ENCODE peak calls at places on chromosomes 3 and 15, in four cellular contexts. One of them, this sample, is unnamed.

GRCh38 chr15:34721802-34722795 is 32.7 kb downstream of the GJD2 start:
- DNase-seq in HepG2: peak; percentile 20
- DNase-seq in transverse colon: no peak
- DNase-seq in IMR-90: peak; percentile 40
- DNase-seq in this sample: peak; percentile 81

GRCh38 chr3:24522155-24522579 is 27.5 kb upstream of the THRB start:
- DNase-seq in transverse colon: no peak
- DNase-seq in HepG2: peak; percentile 74
- DNase-seq in IMR-90: no peak
- DNase-seq in this sample: no peak

GRCh38 chr3:184566441-184567414 is 5.1 kb downstream of the EPHB3 start:
- DNase-seq in transverse colon: peak; percentile 84
- DNase-seq in HepG2: no peak
- DNase-seq in IMR-90: no peak
- DNase-seq in this sample: no peak

GRCh38 chr15:57094594-57095257 is 176.3 kb downstream of the TCF12 start:
- DNase-seq in IMR-90: no peak
- DNase-seq in HepG2: no peak
- DNase-seq in transverse colon: no peak
- DNase-seq in this sample: no peak

GRCh38 chr15:77067691-77068367 is 3.1 kb downstream of the TSPAN3 start:
- DNase-seq in IMR-90: no peak
- DNase-seq in transverse colon: peak; percentile 37
- DNase-seq in HepG2: no peak
- DNase-seq in this sample: no peak

GRCh38 chr3:59391131-59391530 is 341.3 kb upstream of the CFAP20DC start:
- DNase-seq in HepG2: no peak
- DNase-seq in transverse colon: no peak
- DNase-seq in IMR-90: no peak
- DNase-seq in this sample: no peak

GRCh38 chr3:76864375-76864774 is 175.5 kb upstream of the ROBO2 start:
- DNase-seq in transverse colon: no peak
- DNase-seq in IMR-90: no peak
- DNase-seq in HepG2: no peak
- DNase-seq in this sample: no peak

GRCh38 chr3:119145500-119146167 is at the start of gene TEX55:
- DNase-seq in IMR-90: peak; percentile 61
- DNase-seq in transverse colon: peak; percentile 12
- DNase-seq in HepG2: peak; percentile 30
- DNase-seq in this sample: peak; percentile 48

GRCh38 chr3:38051131-38051530 is 12.1 kb downstream of the DLEC1 start:
- DNase-seq in transverse colon: no peak
- DNase-seq in IMR-90: no peak
- DNase-seq in HepG2: no peak
- DNase-seq in this sample: no peak

GRCh38 chr15:41424809-41425208 is 7.9 kb downstream of the RTF1 start:
- DNase-seq in HepG2: no peak
- DNase-seq in transverse colon: no peak
- DNase-seq in IMR-90: no peak
- DNase-seq in this sample: no peak

GRCh38 chr15:70196314-70197291 is 98.9 kb upstream of the TLE3 start:
- DNase-seq in HepG2: peak; percentile 89
- DNase-seq in transverse colon: peak; percentile 60
- DNase-seq in IMR-90: peak; percentile 88
- DNase-seq in this sample: peak; percentile 59

GRCh38 chr3:145898487-145898886 is 262.5 kb downstream of the PLOD2 start:
- DNase-seq in transverse colon: no peak
- DNase-seq in IMR-90: no peak
- DNase-seq in HepG2: no peak
- DNase-seq in this sample: no peak

GRCh38 chr3:159091936-159092335 is 290.1 kb downstream of the MFSD1 start:
- DNase-seq in transverse colon: no peak
- DNase-seq in HepG2: no peak
- DNase-seq in IMR-90: no peak
- DNase-seq in this sample: no peak

GRCh38 chr3:163071684-163072083 is 1575.1 kb downstream of the OTOL1 start:
- DNase-seq in HepG2: no peak
- DNase-seq in transverse colon: no peak
- DNase-seq in IMR-90: no peak
- DNase-seq in this sample: no peak

GRCh38 chr3:175105066-175105465 is 245.9 kb downstream of the NAALADL2 start:
- DNase-seq in HepG2: no peak
- DNase-seq in transverse colon: no peak
- DNase-seq in IMR-90: peak; percentile 72
- DNase-seq in this sample: no peak

GRCh38 chr3:106814231-106814630 is 563.0 kb upstream of the CCDC54 start:
- DNase-seq in transverse colon: no peak
- DNase-seq in HepG2: no peak
- DNase-seq in IMR-90: no peak
- DNase-seq in this sample: no peak

GRCh38 chr3:129756871-129757270 is 136.6 kb downstream of the TMCC1 start:
- DNase-seq in transverse colon: no peak
- DNase-seq in IMR-90: peak; percentile 66
- DNase-seq in HepG2: no peak
- DNase-seq in this sample: no peak

GRCh38 chr15:57286446-57287127 is 89.7 kb upstream of the CGNL1 start:
- DNase-seq in HepG2: no peak
- DNase-seq in IMR-90: no peak
- DNase-seq in transverse colon: no peak
- DNase-seq in this sample: no peak

GRCh38 chr15:29934251-29934650 is 112.0 kb upstream of the TJP1 start:
- DNase-seq in IMR-90: peak; percentile 87
- DNase-seq in transverse colon: no peak
- DNase-seq in HepG2: no peak
- DNase-seq in this sample: peak; percentile 24

GRCh38 chr3:107933450-107933849 is 157.4 kb downstream of the CD47 start:
- DNase-seq in IMR-90: no peak
- DNase-seq in transverse colon: no peak
- DNase-seq in HepG2: no peak
- DNase-seq in this sample: no peak

GRCh38 chr3:182238141-182238540 is 526.4 kb downstream of the SOX2 start:
- DNase-seq in HepG2: no peak
- DNase-seq in IMR-90: no peak
- DNase-seq in transverse colon: no peak
- DNase-seq in this sample: no peak

GRCh38 chr15:55937040-55937439 is 56.4 kb downstream of the NEDD4 start:
- DNase-seq in transverse colon: no peak
- DNase-seq in HepG2: no peak
- DNase-seq in IMR-90: peak; percentile 64
- DNase-seq in this sample: no peak

GRCh38 chr15:48471073-48471472 is 139.8 kb downstream of the DUT start:
- DNase-seq in HepG2: no peak
- DNase-seq in transverse colon: no peak
- DNase-seq in IMR-90: no peak
- DNase-seq in this sample: no peak

GRCh38 chr3:11452988-11453847 is 181.0 kb downstream of the ATG7 start:
- DNase-seq in transverse colon: no peak
- DNase-seq in IMR-90: peak; percentile 81
- DNase-seq in HepG2: peak; percentile 15
- DNase-seq in this sample: peak; percentile 13

GRCh38 chr15:65077981-65078352 is 1.4 kb downstream of the KBTBD13 start:
- DNase-seq in IMR-90: no peak
- DNase-seq in transverse colon: peak; percentile 89
- DNase-seq in HepG2: no peak
- DNase-seq in this sample: no peak

GRCh38 chr3:139522421-139522820 is 17.1 kb downstream of the RBP1 start:
- DNase-seq in HepG2: no peak
- DNase-seq in transverse colon: no peak
- DNase-seq in IMR-90: no peak
- DNase-seq in this sample: no peak

GRCh38 chr3:27544372-27544865 is 60.2 kb upstream of the SLC4A7 start:
- DNase-seq in transverse colon: no peak
- DNase-seq in HepG2: no peak
- DNase-seq in IMR-90: peak; percentile 68
- DNase-seq in this sample: no peak

GRCh38 chr15:76012021-76012551 is at the start of gene NRG4:
- DNase-seq in transverse colon: peak; percentile 26
- DNase-seq in IMR-90: peak; percentile 6
- DNase-seq in HepG2: no peak
- DNase-seq in this sample: no peak

GRCh38 chr3:73658227-73658626 is 33.5 kb upstream of the PDZRN3 start:
- DNase-seq in transverse colon: no peak
- DNase-seq in IMR-90: no peak
- DNase-seq in HepG2: no peak
- DNase-seq in this sample: no peak

GRCh38 chr3:179811321-179812095 is 158.7 kb downstream of the USP13 start:
- DNase-seq in HepG2: peak; percentile 46
- DNase-seq in transverse colon: peak; percentile 12
- DNase-seq in IMR-90: peak; percentile 93
- DNase-seq in this sample: peak; percentile 46

GRCh38 chr15:70382762-70383458 is 285.2 kb upstream of the TLE3 start:
- DNase-seq in HepG2: no peak
- DNase-seq in transverse colon: no peak
- DNase-seq in IMR-90: no peak
- DNase-seq in this sample: no peak

GRCh38 chr3:40120816-40121215 is 188.7 kb upstream of the EIF1B start:
- DNase-seq in IMR-90: no peak
- DNase-seq in transverse colon: no peak
- DNase-seq in HepG2: no peak
- DNase-seq in this sample: no peak

GRCh38 chr3:151347432-151347831 is 18.1 kb upstream of the P2RY13 start:
- DNase-seq in IMR-90: no peak
- DNase-seq in HepG2: no peak
- DNase-seq in transverse colon: peak; percentile 23
- DNase-seq in this sample: no peak

GRCh38 chr15:39834256-39834655 is 51.6 kb upstream of the FSIP1 start:
- DNase-seq in IMR-90: peak; percentile 70
- DNase-seq in transverse colon: no peak
- DNase-seq in HepG2: no peak
- DNase-seq in this sample: no peak

GRCh38 chr3:37287776-37288175 is 113.4 kb upstream of the LRRFIP2 start:
- DNase-seq in HepG2: no peak
- DNase-seq in IMR-90: peak; percentile 42
- DNase-seq in transverse colon: no peak
- DNase-seq in this sample: peak; percentile 20

GRCh38 chr3:64266983-64267382 is 41.7 kb upstream of the PRICKLE2 start:
- DNase-seq in transverse colon: no peak
- DNase-seq in IMR-90: no peak
- DNase-seq in HepG2: no peak
- DNase-seq in this sample: no peak

GRCh38 chr3:64266065-64266874 is 41.0 kb upstream of the PRICKLE2 start:
- DNase-seq in IMR-90: peak; percentile 94
- DNase-seq in HepG2: peak; percentile 3
- DNase-seq in transverse colon: peak; percentile 16
- DNase-seq in this sample: peak; percentile 37

GRCh38 chr3:64268926-64269325 is 43.7 kb upstream of the PRICKLE2 start:
- DNase-seq in HepG2: no peak
- DNase-seq in IMR-90: no peak
- DNase-seq in transverse colon: no peak
- DNase-seq in this sample: no peak

GRCh38 chr3:64270143-64270542 is 44.9 kb upstream of the PRICKLE2 start:
- DNase-seq in IMR-90: no peak
- DNase-seq in transverse colon: no peak
- DNase-seq in HepG2: no peak
- DNase-seq in this sample: no peak

GRCh38 chr3:64267774-64268604 is 42.7 kb upstream of the PRICKLE2 start:
- DNase-seq in HepG2: no peak
- DNase-seq in transverse colon: peak; percentile 55
- DNase-seq in IMR-90: peak; percentile 68
- DNase-seq in this sample: peak; percentile 59
- TF ChIP-seq POLR2A in HepG2: no peak
- TF ChIP-seq POLR2A in transverse colon: peak; percentile 67
- TF ChIP-seq POLR2A in IMR-90: peak; percentile 69
- TF ChIP-seq POLR2A in this sample: peak; percentile 67

GRCh38 chr3:125262155-125262554 is 49.6 kb upstream of the SLC12A8 start:
- DNase-seq in IMR-90: no peak
- DNase-seq in HepG2: no peak
- DNase-seq in transverse colon: no peak
- DNase-seq in this sample: no peak
- TF ChIP-seq POLR2A in IMR-90: no peak
- TF ChIP-seq POLR2A in HepG2: no peak
- TF ChIP-seq POLR2A in transverse colon: no peak
- TF ChIP-seq POLR2A in this sample: no peak

DNA sequence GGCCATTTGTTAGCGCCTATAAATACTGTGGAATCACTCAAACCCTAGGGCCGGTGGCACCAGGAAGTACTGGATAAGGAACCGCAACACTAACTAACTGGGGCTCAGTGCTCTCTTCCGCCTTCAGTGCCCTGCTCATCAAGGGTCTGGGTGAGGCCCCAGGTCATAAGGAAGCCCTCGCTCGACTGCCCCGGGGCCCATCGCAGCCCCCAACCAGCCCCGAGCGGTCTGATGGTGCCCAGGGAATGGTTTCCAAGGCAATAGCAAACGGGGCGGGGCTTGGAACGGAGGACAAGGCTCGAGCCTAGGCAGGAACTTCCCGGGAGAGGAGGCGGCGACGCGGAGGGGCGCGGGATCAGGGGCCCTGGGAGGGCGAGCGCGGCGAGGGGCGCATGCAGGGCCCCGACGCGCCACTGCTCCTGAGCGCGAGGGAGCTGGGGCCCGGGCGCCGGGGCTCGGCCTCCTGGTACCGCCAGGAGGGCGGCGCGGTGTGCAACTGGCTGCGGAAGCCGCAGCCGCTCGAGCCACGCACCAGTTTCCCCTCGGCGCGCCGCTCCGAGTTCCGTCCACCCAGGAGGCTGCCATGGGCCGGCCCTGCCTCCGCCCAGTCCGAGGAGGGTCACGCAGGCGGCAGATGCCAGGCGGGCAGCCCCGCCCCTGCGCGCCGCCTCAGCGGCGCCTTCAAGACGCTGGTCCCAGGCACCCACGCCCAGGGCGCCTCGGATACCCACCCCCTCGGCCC is at the start of gene TTLL3:
- DNase-seq in HepG2: no peak
- DNase-seq in IMR-90: peak; percentile 36
- DNase-seq in transverse colon: peak; percentile 83
- DNase-seq in this sample: peak; percentile 80
- TF ChIP-seq POLR2A in HepG2: no peak
- TF ChIP-seq POLR2A in IMR-90: no peak
- TF ChIP-seq POLR2A in transverse colon: peak; percentile 72
- TF ChIP-seq POLR2A in this sample: peak; percentile 77

DNA sequence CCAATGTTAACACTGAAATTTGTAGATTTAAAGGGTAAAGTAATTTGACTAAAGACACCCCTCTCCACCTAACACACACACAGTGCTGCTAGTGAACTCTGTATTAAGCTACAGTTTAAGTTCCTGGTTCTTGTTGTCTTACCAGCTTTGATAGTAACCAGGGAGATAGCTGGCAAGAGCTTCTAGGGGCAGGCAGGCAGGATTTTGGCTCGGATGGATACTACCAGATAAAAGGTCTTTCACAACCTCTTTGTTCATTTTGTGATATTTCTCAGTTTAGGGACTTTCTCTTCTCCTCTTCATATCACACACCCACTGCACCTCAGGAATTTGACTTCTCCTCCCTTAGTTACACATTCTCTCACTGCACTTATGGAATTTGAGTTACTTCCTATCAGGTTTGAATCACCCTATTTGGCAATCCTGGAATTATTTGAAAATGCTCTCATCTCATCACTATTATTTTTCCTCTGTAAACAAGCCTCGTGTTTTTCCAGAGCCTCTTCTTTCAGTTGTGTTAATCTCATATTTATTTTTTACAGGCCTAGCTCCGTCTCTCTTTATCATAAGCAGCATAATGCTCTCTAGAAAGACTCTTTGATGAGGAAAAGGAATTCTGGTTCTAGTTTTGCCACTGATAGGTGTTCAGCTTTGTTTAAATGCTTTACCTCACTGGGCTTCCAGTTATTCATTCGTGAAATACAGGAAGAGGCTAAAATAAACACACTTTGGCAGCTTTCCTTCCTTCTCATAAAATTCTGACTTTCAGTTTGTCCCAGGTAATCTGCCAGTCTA is 23.0 kb upstream of the CLDN1 start:
- DNase-seq in IMR-90: peak; percentile 97
- DNase-seq in HepG2: peak; percentile 98
- DNase-seq in transverse colon: no peak
- DNase-seq in this sample: no peak
- TF ChIP-seq POLR2A in IMR-90: peak; percentile 60
- TF ChIP-seq POLR2A in HepG2: peak; percentile 42
- TF ChIP-seq POLR2A in transverse colon: no peak
- TF ChIP-seq POLR2A in this sample: no peak

This sample was measured in H54.